ENCODE peak calls at places on chromosomes 1 and 21, in six cellular contexts. One of them, this sample, is unnamed.

GRCh38 chr1:72623299-72623708 is 341.0 kb upstream of the NEGR1 start:
- DNase-seq in endothelial cell of umbilical vein: peak; percentile 70
- DNase-seq in kidney: no peak
- DNase-seq in colonic mucosa: no peak
- DNase-seq in heart right ventricle: no peak
- DNase-seq in endodermal cell: peak; percentile 64
- DNase-seq in this sample: no peak

GRCh38 chr1:65165269-65166002 is 17.4 kb downstream of the AK4 start:
- DNase-seq in heart right ventricle: peak; percentile 21
- DNase-seq in kidney: no peak
- DNase-seq in endodermal cell: peak; percentile 84
- DNase-seq in colonic mucosa: no peak
- DNase-seq in endothelial cell of umbilical vein: no peak
- DNase-seq in this sample: no peak

GRCh38 chr1:30633294-30633693 is 90.1 kb downstream of the MATN1 start:
- DNase-seq in heart right ventricle: no peak
- DNase-seq in endothelial cell of umbilical vein: no peak
- DNase-seq in endodermal cell: peak; percentile 16
- DNase-seq in kidney: no peak
- DNase-seq in colonic mucosa: no peak
- DNase-seq in this sample: peak; percentile 4

GRCh38 chr1:197884173-197884572 is 18.3 kb upstream of the C1orf53 start:
- DNase-seq in heart right ventricle: no peak
- DNase-seq in endodermal cell: peak; percentile 66
- DNase-seq in kidney: peak; percentile 37
- DNase-seq in endothelial cell of umbilical vein: no peak
- DNase-seq in colonic mucosa: peak; percentile 57
- DNase-seq in this sample: no peak

GRCh38 chr1:151356668-151357067 is 9.6 kb upstream of the RFX5 start:
- DNase-seq in kidney: no peak
- DNase-seq in colonic mucosa: no peak
- DNase-seq in endothelial cell of umbilical vein: no peak
- DNase-seq in heart right ventricle: no peak
- DNase-seq in endodermal cell: no peak
- DNase-seq in this sample: no peak

GRCh38 chr1:172203135-172203823 is 217.2 kb upstream of the C1orf105 start:
- DNase-seq in heart right ventricle: no peak
- DNase-seq in endothelial cell of umbilical vein: no peak
- DNase-seq in kidney: no peak
- DNase-seq in endodermal cell: no peak
- DNase-seq in colonic mucosa: peak; percentile 18
- DNase-seq in this sample: no peak

GRCh38 chr1:41313661-41314131 is 47.5 kb upstream of the FOXO6 start:
- DNase-seq in endothelial cell of umbilical vein: peak; percentile 30
- DNase-seq in kidney: no peak
- DNase-seq in colonic mucosa: no peak
- DNase-seq in endodermal cell: peak; percentile 87
- DNase-seq in heart right ventricle: no peak
- DNase-seq in this sample: no peak

GRCh38 chr1:83815348-83815747 is 183.6 kb downstream of the TTLL7 start:
- DNase-seq in heart right ventricle: no peak
- DNase-seq in endothelial cell of umbilical vein: no peak
- DNase-seq in colonic mucosa: no peak
- DNase-seq in endodermal cell: no peak
- DNase-seq in kidney: no peak
- DNase-seq in this sample: no peak

GRCh38 chr21:17387030-17387617 is 125.7 kb upstream of the CXADR start:
- DNase-seq in kidney: no peak
- DNase-seq in endothelial cell of umbilical vein: peak; percentile 67
- DNase-seq in heart right ventricle: no peak
- DNase-seq in colonic mucosa: peak; percentile 72
- DNase-seq in endodermal cell: peak; percentile 56
- DNase-seq in this sample: no peak

GRCh38 chr21:38965910-38966504 is 160.3 kb downstream of the ETS2 start:
- DNase-seq in kidney: peak; percentile 82
- DNase-seq in heart right ventricle: no peak
- DNase-seq in colonic mucosa: peak; percentile 93
- DNase-seq in endodermal cell: peak; percentile 80
- DNase-seq in endothelial cell of umbilical vein: no peak
- DNase-seq in this sample: no peak

GRCh38 chr1:207241164-207241934 is 80.1 kb upstream of the CD55 start:
- DNase-seq in kidney: no peak
- DNase-seq in endothelial cell of umbilical vein: peak; percentile 69
- DNase-seq in heart right ventricle: no peak
- DNase-seq in colonic mucosa: no peak
- DNase-seq in endodermal cell: peak; percentile 53
- DNase-seq in this sample: no peak

GRCh38 chr1:41504126-41505035 is 19.9 kb upstream of the EDN2 start:
- DNase-seq in endodermal cell: peak; percentile 70
- DNase-seq in kidney: no peak
- DNase-seq in heart right ventricle: no peak
- DNase-seq in endothelial cell of umbilical vein: no peak
- DNase-seq in colonic mucosa: no peak
- DNase-seq in this sample: no peak

GRCh38 chr1:6727535-6727934 is 25.9 kb upstream of the DNAJC11 start:
- DNase-seq in kidney: no peak
- DNase-seq in endothelial cell of umbilical vein: peak; percentile 71
- DNase-seq in colonic mucosa: peak; percentile 62
- DNase-seq in endodermal cell: peak; percentile 90
- DNase-seq in heart right ventricle: peak; percentile 41
- DNase-seq in this sample: no peak

GRCh38 chr1:155308493-155309422 is at the start of gene FDPS:
- DNase-seq in endothelial cell of umbilical vein: peak; percentile 99
- DNase-seq in colonic mucosa: peak; percentile 99
- DNase-seq in endodermal cell: peak; percentile 99
- DNase-seq in heart right ventricle: peak; percentile 98
- DNase-seq in kidney: peak; percentile 100
- DNase-seq in this sample: peak; percentile 98
- H3K4me3 ChIP-seq in endothelial cell of umbilical vein: peak within 1 kb of the TSS; percentile 47
- H3K4me3 ChIP-seq in colonic mucosa: peak within 1 kb of the TSS; percentile 49
- H3K4me3 ChIP-seq in endodermal cell: peak within 1 kb of the TSS; percentile 99
- H3K4me3 ChIP-seq in heart right ventricle: peak within 1 kb of the TSS; percentile 80
- H3K4me3 ChIP-seq in kidney: peak within 1 kb of the TSS; percentile 89
- H3K4me3 ChIP-seq in this sample: peak within 1 kb of the TSS; percentile 49

GRCh38 chr1:20070357-20070756 is 363 bp downstream of the PLA2G5 start:
- DNase-seq in heart right ventricle: no peak
- DNase-seq in kidney: no peak
- DNase-seq in endodermal cell: no peak
- DNase-seq in endothelial cell of umbilical vein: no peak
- DNase-seq in colonic mucosa: peak; percentile 9
- DNase-seq in this sample: no peak
- H3K4me1 ChIP-seq in heart right ventricle: peaks cover 17% of the 10 kb centered on the region
- H3K4me1 ChIP-seq in kidney: no peaks in the 10 kb centered on the region
- H3K4me1 ChIP-seq in endodermal cell: no peaks in the 10 kb centered on the region
- H3K4me1 ChIP-seq in endothelial cell of umbilical vein: no peaks in the 10 kb centered on the region
- H3K4me1 ChIP-seq in colonic mucosa: no peaks in the 10 kb centered on the region
- H3K4me1 ChIP-seq in this sample: no peaks in the 10 kb centered on the region

GRCh38 chr1:8464987-8465386 is 147.1 kb downstream of the SLC45A1 start:
- DNase-seq in colonic mucosa: no peak
- DNase-seq in endothelial cell of umbilical vein: no peak
- DNase-seq in kidney: no peak
- DNase-seq in heart right ventricle: no peak
- DNase-seq in endodermal cell: no peak
- DNase-seq in this sample: no peak
- TF ChIP-seq CTCF in colonic mucosa: no peak
- TF ChIP-seq CTCF in endothelial cell of umbilical vein: no peak
- TF ChIP-seq CTCF in kidney: no peak
- TF ChIP-seq CTCF in heart right ventricle: no peak
- TF ChIP-seq CTCF in endodermal cell: no peak
- TF ChIP-seq CTCF in this sample: no peak

DNA sequence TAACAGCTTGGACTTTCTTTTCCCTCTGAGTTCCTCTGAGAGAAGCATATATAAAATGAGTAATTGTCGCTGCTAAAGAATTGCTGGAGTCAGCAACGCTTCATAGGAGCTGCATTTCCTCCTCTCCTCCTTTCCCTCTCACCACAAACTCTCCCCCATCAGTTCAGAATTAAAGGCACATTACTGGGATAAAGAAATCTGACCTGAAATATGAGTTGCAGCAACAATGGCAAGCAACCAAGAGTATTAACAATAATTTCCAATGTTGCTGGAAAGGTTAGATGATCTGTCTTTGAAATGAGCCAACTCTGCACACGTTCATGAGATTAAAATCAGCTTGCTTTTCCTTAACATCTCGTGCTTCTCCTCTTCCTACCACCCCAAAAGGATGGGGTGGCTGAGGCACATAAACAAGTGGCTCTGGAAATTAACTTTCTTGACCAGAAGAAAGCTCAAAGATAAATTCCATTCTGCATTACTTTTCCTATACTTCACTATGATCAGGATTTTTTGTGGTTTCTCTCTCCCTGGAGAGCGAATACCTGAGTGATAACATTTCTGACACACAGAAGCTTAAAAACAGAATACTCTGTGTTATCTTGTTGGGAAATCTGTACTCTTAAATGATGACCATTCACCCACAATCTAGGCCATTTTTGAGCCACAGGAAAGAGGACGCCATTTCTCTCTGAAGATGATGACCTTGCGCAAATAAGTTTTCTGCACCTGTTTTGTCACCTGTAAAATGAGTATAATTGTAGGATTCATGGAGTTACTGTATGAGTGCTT is 90.2 kb downstream of the TGFBR3 start:
- DNase-seq in kidney: no peak
- DNase-seq in endothelial cell of umbilical vein: peak; percentile 45
- DNase-seq in colonic mucosa: no peak
- DNase-seq in endodermal cell: no peak
- DNase-seq in heart right ventricle: no peak
- DNase-seq in this sample: no peak
- H3K4me3 ChIP-seq in kidney: no peak overlapping the region
- H3K4me3 ChIP-seq in endothelial cell of umbilical vein: no peak overlapping the region
- H3K4me3 ChIP-seq in colonic mucosa: no peak overlapping the region
- H3K4me3 ChIP-seq in endodermal cell: no peak overlapping the region
- H3K4me3 ChIP-seq in heart right ventricle: no peak overlapping the region
- H3K4me3 ChIP-seq in this sample: no peak overlapping the region

GRCh38 chr1:96358057-96358456 is 363.5 kb upstream of the PTBP2 start:
- DNase-seq in endodermal cell: no peak
- DNase-seq in endothelial cell of umbilical vein: no peak
- DNase-seq in kidney: no peak
- DNase-seq in heart right ventricle: no peak
- DNase-seq in colonic mucosa: no peak
- DNase-seq in this sample: no peak

GRCh38 chr1:96361961-96362360 is 359.6 kb upstream of the PTBP2 start:
- DNase-seq in kidney: no peak
- DNase-seq in colonic mucosa: no peak
- DNase-seq in heart right ventricle: no peak
- DNase-seq in endodermal cell: no peak
- DNase-seq in endothelial cell of umbilical vein: no peak
- DNase-seq in this sample: no peak

GRCh38 chr1:96361251-96361856 is 360.2 kb upstream of the PTBP2 start:
- DNase-seq in endodermal cell: no peak
- DNase-seq in colonic mucosa: no peak
- DNase-seq in heart right ventricle: no peak
- DNase-seq in kidney: no peak
- DNase-seq in endothelial cell of umbilical vein: no peak
- DNase-seq in this sample: no peak

GRCh38 chr1:96362623-96363022 is 359.0 kb upstream of the PTBP2 start:
- DNase-seq in endodermal cell: no peak
- DNase-seq in colonic mucosa: no peak
- DNase-seq in endothelial cell of umbilical vein: peak; percentile 84
- DNase-seq in kidney: no peak
- DNase-seq in heart right ventricle: no peak
- DNase-seq in this sample: no peak

DNA sequence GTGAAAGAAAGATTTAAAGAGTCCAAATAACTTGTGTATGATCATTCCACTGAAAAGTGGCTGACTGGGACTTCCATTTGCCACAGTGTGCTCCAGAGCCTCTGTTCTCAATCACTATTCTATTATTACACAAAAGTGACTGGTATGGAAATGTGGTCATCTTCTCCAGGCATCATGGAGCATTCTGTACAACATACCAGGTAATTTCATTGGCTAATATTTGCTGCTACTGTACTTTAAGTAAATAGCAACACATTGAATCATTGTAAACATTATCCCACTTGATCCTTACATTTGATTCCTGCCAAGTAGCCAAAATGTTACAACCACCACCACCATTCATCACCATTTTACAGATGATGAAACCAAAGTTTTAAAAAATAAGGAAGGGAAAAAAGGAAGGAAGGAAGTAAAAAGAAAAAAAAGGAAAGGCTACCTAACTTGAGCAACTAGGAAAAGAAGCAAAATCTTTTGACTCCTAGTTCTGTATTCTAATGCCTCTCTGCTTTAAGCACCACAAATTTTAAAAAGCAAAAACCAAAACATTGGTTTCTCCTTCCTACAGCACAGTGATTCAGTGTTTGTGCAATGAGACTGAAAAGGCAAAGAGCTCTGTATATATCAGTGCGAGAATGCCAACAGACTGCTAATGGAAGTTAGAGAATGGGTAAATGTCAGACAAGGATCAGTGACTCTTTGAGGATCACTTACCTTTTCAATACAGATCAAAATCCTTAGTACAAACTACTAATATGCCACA is 361.4 kb upstream of the PTBP2 start:
- DNase-seq in endodermal cell: no peak
- DNase-seq in heart right ventricle: no peak
- DNase-seq in kidney: no peak
- DNase-seq in endothelial cell of umbilical vein: no peak
- DNase-seq in colonic mucosa: no peak
- DNase-seq in this sample: no peak
- H3K4me1 ChIP-seq in endodermal cell: no peaks in the 10 kb centered on the region
- H3K4me1 ChIP-seq in heart right ventricle: peaks cover 18% of the 10 kb centered on the region
- H3K4me1 ChIP-seq in kidney: no peaks in the 10 kb centered on the region
- H3K4me1 ChIP-seq in endothelial cell of umbilical vein: peaks cover 32% of the 10 kb centered on the region
- H3K4me1 ChIP-seq in colonic mucosa: no peaks in the 10 kb centered on the region
- H3K4me1 ChIP-seq in this sample: peaks cover 58% of the 10 kb centered on the region

GRCh38 chr1:201443747-201444146 is 22.2 kb upstream of the TNNI1 start:
- DNase-seq in kidney: peak; percentile 29
- DNase-seq in endothelial cell of umbilical vein: no peak
- DNase-seq in endodermal cell: no peak
- DNase-seq in heart right ventricle: no peak
- DNase-seq in colonic mucosa: no peak
- DNase-seq in this sample: no peak
- TF ChIP-seq CTCF in kidney: no peak
- TF ChIP-seq CTCF in endothelial cell of umbilical vein: no peak
- TF ChIP-seq CTCF in endodermal cell: no peak
- TF ChIP-seq CTCF in heart right ventricle: no peak
- TF ChIP-seq CTCF in colonic mucosa: no peak
- TF ChIP-seq CTCF in this sample: no peak

This sample was measured in RWPE2.